ENCODE peak calls at places on chromosome 15, in seven cellular contexts. D is NCI-H1105; G is astrocyte of the spinal cord; I is effector memory CD8-positive, alpha-beta T cell; N is MV-4-11; Y is progenitor cell of endocrine pancreas; Q is AG09319. U is an unnamed sample.

GRCh38 chr15:43194775-43195174 is 9.6 kb downstream of the CCNDBP1 start:
- DNase-seq in D (no peak), G (no peak), I (no peak), N (no peak), Y (no peak), Q (no peak), U (no peak)

GRCh38 chr15:24944939-24945338 is 9.8 kb upstream of the SNRPN start:
- DNase-seq in D (no peak), G (no peak), I (no peak), N (no peak), Y (no peak), Q (no peak), U (no peak)

GRCh38 chr15:44147636-44148035 is 47.4 kb downstream of the FRMD5 start:
- DNase-seq in D (no peak), G (no peak), I (no peak), N (no peak), Y (no peak), Q (no peak), U (no peak)

GRCh38 chr15:76903251-76903681 is 1.9 kb downstream of the SCAPER start:
- DNase-seq in D (no peak), G (peak), I (no peak), N (peak), Y (no peak), Q (peak), U (peak)

GRCh38 chr15:60871731-60872130 is 357.4 kb downstream of the RORA start:
- DNase-seq in D (no peak), G (no peak), I (no peak), N (no peak), Y (no peak), Q (no peak), U (peak)

GRCh38 chr15:68445351-68445750 is 13.4 kb upstream of the ITGA11 start:
- DNase-seq in D (no peak), G (no peak), I (no peak), N (no peak), Y (no peak), Q (no peak), U (no peak)

GRCh38 chr15:69996842-69997478 is 100.8 kb downstream of the TLE3 start:
- DNase-seq in D (peak), G (no peak), I (no peak), N (no peak), Y (no peak), Q (no peak), U (no peak)

GRCh38 chr15:99993262-99993661 is 260.0 kb upstream of the LYSMD4 start:
- DNase-seq in D (no peak), G (no peak), I (no peak), N (no peak), Y (no peak), Q (no peak), U (no peak)

GRCh38 chr15:68812596-68813548 is 7.8 kb downstream of the ANP32A start:
- DNase-seq in D (no peak), G (peak), I (no peak), N (no peak), Y (no peak), Q (no peak), U (no peak)

GRCh38 chr15:39511915-39512260 is 69.0 kb upstream of the THBS1 start:
- DNase-seq in D (no peak), G (peak), I (no peak), N (no peak), Y (no peak), Q (peak), U (no peak)

GRCh38 chr15:56839641-56840040 is 78.8 kb upstream of the TCF12 start:
- DNase-seq in D (no peak), G (no peak), I (no peak), N (no peak), Y (no peak), Q (no peak), U (no peak)

GRCh38 chr15:88493811-88494210 is 26.3 kb downstream of the MRPS11 start:
- DNase-seq in D (no peak), G (no peak), I (no peak), N (no peak), Y (no peak), Q (no peak), U (no peak)

U was measured in GM04503.